ENCODE peak calls at places on chromosome 4, in six cellular contexts. One of them, this sample, is unnamed.

GRCh38 chr4:83644677-83645639 is 109.0 kb downstream of the GPAT3 start:
- DNase-seq in ovary: no peak
- DNase-seq in tibial nerve: no peak
- DNase-seq in SK-N-SH: peak; percentile 41
- DNase-seq in suprapubic skin: no peak
- DNase-seq in GM12878: peak; percentile 28
- DNase-seq in this sample: no peak

GRCh38 chr4:168101026-168101425 is 8.7 kb downstream of the ANXA10 start:
- DNase-seq in ovary: no peak
- DNase-seq in tibial nerve: no peak
- DNase-seq in SK-N-SH: no peak
- DNase-seq in suprapubic skin: no peak
- DNase-seq in GM12878: no peak
- DNase-seq in this sample: no peak

GRCh38 chr4:82797591-82798081 is 960 bp downstream of the SCD5 start:
- DNase-seq in ovary: peak; percentile 53
- DNase-seq in tibial nerve: no peak
- DNase-seq in SK-N-SH: peak; percentile 75
- DNase-seq in suprapubic skin: no peak
- DNase-seq in GM12878: no peak
- DNase-seq in this sample: peak; percentile 16

GRCh38 chr4:178333355-178333754 is 891.1 kb upstream of the AGA start:
- DNase-seq in ovary: no peak
- DNase-seq in tibial nerve: no peak
- DNase-seq in SK-N-SH: no peak
- DNase-seq in suprapubic skin: no peak
- DNase-seq in GM12878: no peak
- DNase-seq in this sample: no peak

GRCh38 chr4:123750044-123750443 is 353.4 kb downstream of the SPRY1 start:
- DNase-seq in ovary: no peak
- DNase-seq in tibial nerve: no peak
- DNase-seq in SK-N-SH: no peak
- DNase-seq in suprapubic skin: no peak
- DNase-seq in GM12878: no peak
- DNase-seq in this sample: no peak

GRCh38 chr4:102569200-102569599 is 68.0 kb downstream of the NFKB1 start:
- DNase-seq in ovary: no peak
- DNase-seq in tibial nerve: no peak
- DNase-seq in SK-N-SH: no peak
- DNase-seq in suprapubic skin: no peak
- DNase-seq in GM12878: no peak
- DNase-seq in this sample: no peak

GRCh38 chr4:174069848-174070330 is 213.6 kb downstream of the FBXO8 start:
- DNase-seq in ovary: no peak
- DNase-seq in tibial nerve: no peak
- DNase-seq in SK-N-SH: peak; percentile 69
- DNase-seq in suprapubic skin: no peak
- DNase-seq in GM12878: no peak
- DNase-seq in this sample: no peak

GRCh38 chr4:174522183-174523002 is at the start of gene HPGD:
- DNase-seq in ovary: no peak
- DNase-seq in tibial nerve: no peak
- DNase-seq in SK-N-SH: peak; percentile 66
- DNase-seq in suprapubic skin: peak; percentile 90
- DNase-seq in GM12878: no peak
- DNase-seq in this sample: peak; percentile 81

GRCh38 chr4:128831526-128832252 is 22.2 kb downstream of the JADE1 start:
- DNase-seq in ovary: peak; percentile 1
- DNase-seq in tibial nerve: no peak
- DNase-seq in SK-N-SH: peak; percentile 32
- DNase-seq in suprapubic skin: no peak
- DNase-seq in GM12878: no peak
- DNase-seq in this sample: no peak

GRCh38 chr4:173182403-173182802 is 13.8 kb downstream of the GALNT7 start:
- DNase-seq in ovary: no peak
- DNase-seq in tibial nerve: no peak
- DNase-seq in SK-N-SH: no peak
- DNase-seq in suprapubic skin: no peak
- DNase-seq in GM12878: no peak
- DNase-seq in this sample: no peak

GRCh38 chr4:6582889-6583504 is 8.0 kb downstream of the MAN2B2 start:
- DNase-seq in ovary: no peak
- DNase-seq in tibial nerve: no peak
- DNase-seq in SK-N-SH: peak; percentile 62
- DNase-seq in suprapubic skin: no peak
- DNase-seq in GM12878: peak; percentile 2
- DNase-seq in this sample: no peak

GRCh38 chr4:664713-665231 is 9.3 kb downstream of the ATP5ME start:
- DNase-seq in ovary: peak; percentile 14
- DNase-seq in tibial nerve: no peak
- DNase-seq in SK-N-SH: no peak
- DNase-seq in suprapubic skin: peak; percentile 57
- DNase-seq in GM12878: no peak
- DNase-seq in this sample: no peak

GRCh38 chr4:153207561-153207960 is 3.3 kb downstream of the TRIM2 start:
- DNase-seq in ovary: peak; percentile 34
- DNase-seq in tibial nerve: no peak
- DNase-seq in SK-N-SH: peak; percentile 51
- DNase-seq in suprapubic skin: no peak
- DNase-seq in GM12878: no peak
- DNase-seq in this sample: peak; percentile 70

GRCh38 chr4:24559889-24560288 is 24.5 kb downstream of the DHX15 start:
- DNase-seq in ovary: no peak
- DNase-seq in tibial nerve: no peak
- DNase-seq in SK-N-SH: no peak
- DNase-seq in suprapubic skin: no peak
- DNase-seq in GM12878: no peak
- DNase-seq in this sample: no peak

GRCh38 chr4:151830168-151830567 is 69.4 kb upstream of the GATB start:
- DNase-seq in ovary: no peak
- DNase-seq in tibial nerve: no peak
- DNase-seq in SK-N-SH: no peak
- DNase-seq in suprapubic skin: no peak
- DNase-seq in GM12878: no peak
- DNase-seq in this sample: no peak

GRCh38 chr4:184816962-184817361 is 8.8 kb downstream of the ACSL1 start:
- DNase-seq in ovary: no peak
- DNase-seq in tibial nerve: no peak
- DNase-seq in SK-N-SH: no peak
- DNase-seq in suprapubic skin: no peak
- DNase-seq in GM12878: no peak
- DNase-seq in this sample: no peak

GRCh38 chr4:41940834-41941233 is 5.6 kb downstream of the TMEM33 start:
- DNase-seq in ovary: no peak
- DNase-seq in tibial nerve: no peak
- DNase-seq in SK-N-SH: no peak
- DNase-seq in suprapubic skin: no peak
- DNase-seq in GM12878: no peak
- DNase-seq in this sample: no peak

GRCh38 chr4:146510942-146511341 is 10.8 kb downstream of the SLC10A7 start:
- DNase-seq in ovary: no peak
- DNase-seq in tibial nerve: no peak
- DNase-seq in SK-N-SH: no peak
- DNase-seq in suprapubic skin: no peak
- DNase-seq in GM12878: no peak
- DNase-seq in this sample: no peak

GRCh38 chr4:143097751-143098150 is 87.0 kb upstream of the USP38 start:
- DNase-seq in ovary: no peak
- DNase-seq in tibial nerve: no peak
- DNase-seq in SK-N-SH: no peak
- DNase-seq in suprapubic skin: no peak
- DNase-seq in GM12878: no peak
- DNase-seq in this sample: no peak

GRCh38 chr4:126738926-126739325 is 893.8 kb upstream of the INTU start:
- DNase-seq in ovary: no peak
- DNase-seq in tibial nerve: no peak
- DNase-seq in SK-N-SH: no peak
- DNase-seq in suprapubic skin: no peak
- DNase-seq in GM12878: no peak
- DNase-seq in this sample: no peak

GRCh38 chr4:140963883-140964282 is 169.4 kb downstream of the RNF150 start:
- DNase-seq in ovary: no peak
- DNase-seq in tibial nerve: no peak
- DNase-seq in SK-N-SH: no peak
- DNase-seq in suprapubic skin: no peak
- DNase-seq in GM12878: no peak
- DNase-seq in this sample: no peak

GRCh38 chr4:22778547-22779163 is 85.9 kb downstream of the GBA3 start:
- DNase-seq in ovary: no peak
- DNase-seq in tibial nerve: no peak
- DNase-seq in SK-N-SH: no peak
- DNase-seq in suprapubic skin: no peak
- DNase-seq in GM12878: no peak
- DNase-seq in this sample: no peak

GRCh38 chr4:182680196-182680771 is 236.9 kb downstream of the DCTD start:
- DNase-seq in ovary: no peak
- DNase-seq in tibial nerve: no peak
- DNase-seq in SK-N-SH: no peak
- DNase-seq in suprapubic skin: no peak
- DNase-seq in GM12878: no peak
- DNase-seq in this sample: no peak

GRCh38 chr4:180827610-180828009 is 1415.6 kb upstream of the TENM3 start:
- DNase-seq in ovary: no peak
- DNase-seq in tibial nerve: no peak
- DNase-seq in SK-N-SH: no peak
- DNase-seq in suprapubic skin: no peak
- DNase-seq in GM12878: no peak
- DNase-seq in this sample: no peak

GRCh38 chr4:16727218-16727617 is 171.2 kb downstream of the LDB2 start:
- DNase-seq in ovary: no peak
- DNase-seq in tibial nerve: no peak
- DNase-seq in SK-N-SH: no peak
- DNase-seq in suprapubic skin: no peak
- DNase-seq in GM12878: no peak
- DNase-seq in this sample: no peak

GRCh38 chr4:7070729-7071511 is 3.1 kb upstream of the GRPEL1 start:
- DNase-seq in ovary: peak; percentile 81
- DNase-seq in tibial nerve: peak; percentile 69
- DNase-seq in SK-N-SH: peak; percentile 78
- DNase-seq in suprapubic skin: peak; percentile 88
- DNase-seq in GM12878: peak; percentile 45
- DNase-seq in this sample: peak; percentile 91

GRCh38 chr4:24690436-24690835 is 104.9 kb upstream of the SOD3 start:
- DNase-seq in ovary: no peak
- DNase-seq in tibial nerve: no peak
- DNase-seq in SK-N-SH: no peak
- DNase-seq in suprapubic skin: no peak
- DNase-seq in GM12878: no peak
- DNase-seq in this sample: no peak

GRCh38 chr4:169410839-169411770 is 140.3 kb upstream of the SH3RF1 start:
- DNase-seq in ovary: no peak
- DNase-seq in tibial nerve: no peak
- DNase-seq in SK-N-SH: peak; percentile 10
- DNase-seq in suprapubic skin: no peak
- DNase-seq in GM12878: peak; percentile 93
- DNase-seq in this sample: peak; percentile 18

GRCh38 chr4:7218686-7219085 is 26.3 kb downstream of the SORCS2 start:
- DNase-seq in ovary: no peak
- DNase-seq in tibial nerve: no peak
- DNase-seq in SK-N-SH: no peak
- DNase-seq in suprapubic skin: no peak
- DNase-seq in GM12878: no peak
- DNase-seq in this sample: no peak

GRCh38 chr4:39348371-39349265 is 17.5 kb downstream of the RFC1 start:
- DNase-seq in ovary: no peak
- DNase-seq in tibial nerve: no peak
- DNase-seq in SK-N-SH: no peak
- DNase-seq in suprapubic skin: no peak
- DNase-seq in GM12878: no peak
- DNase-seq in this sample: no peak

GRCh38 chr4:66539745-66540144 is 869.5 kb upstream of the EPHA5 start:
- DNase-seq in ovary: no peak
- DNase-seq in tibial nerve: no peak
- DNase-seq in SK-N-SH: no peak
- DNase-seq in suprapubic skin: no peak
- DNase-seq in GM12878: no peak
- DNase-seq in this sample: no peak

GRCh38 chr4:142314686-142315085 is 531.4 kb downstream of the INPP4B start:
- DNase-seq in ovary: no peak
- DNase-seq in tibial nerve: no peak
- DNase-seq in SK-N-SH: no peak
- DNase-seq in suprapubic skin: no peak
- DNase-seq in GM12878: no peak
- DNase-seq in this sample: peak; percentile 64

GRCh38 chr4:37453361-37454262 is 209.1 kb downstream of the NWD2 start:
- DNase-seq in ovary: no peak
- DNase-seq in tibial nerve: peak; percentile 15
- DNase-seq in SK-N-SH: peak; percentile 74
- DNase-seq in suprapubic skin: peak; percentile 65
- DNase-seq in GM12878: no peak
- DNase-seq in this sample: peak; percentile 81
- H3K27ac ChIP-seq in ovary: no peak overlapping the region
- H3K27ac ChIP-seq in tibial nerve: no peak overlapping the region
- H3K27ac ChIP-seq in SK-N-SH: no peak overlapping the region
- H3K27ac ChIP-seq in suprapubic skin: no peak overlapping the region
- H3K27ac ChIP-seq in GM12878: no peak overlapping the region
- H3K27ac ChIP-seq in this sample: peak overlapping the region; percentile 86

GRCh38 chr4:15526924-15527592 is 57.4 kb downstream of the CC2D2A start:
- DNase-seq in ovary: no peak
- DNase-seq in tibial nerve: no peak
- DNase-seq in SK-N-SH: no peak
- DNase-seq in suprapubic skin: no peak
- DNase-seq in GM12878: no peak
- DNase-seq in this sample: no peak
- TF ChIP-seq EP300 in ovary: no peak
- TF ChIP-seq EP300 in tibial nerve: no peak
- TF ChIP-seq EP300 in SK-N-SH: no peak
- TF ChIP-seq EP300 in suprapubic skin: no peak
- TF ChIP-seq EP300 in GM12878: no peak
- TF ChIP-seq EP300 in this sample: no peak

DNA sequence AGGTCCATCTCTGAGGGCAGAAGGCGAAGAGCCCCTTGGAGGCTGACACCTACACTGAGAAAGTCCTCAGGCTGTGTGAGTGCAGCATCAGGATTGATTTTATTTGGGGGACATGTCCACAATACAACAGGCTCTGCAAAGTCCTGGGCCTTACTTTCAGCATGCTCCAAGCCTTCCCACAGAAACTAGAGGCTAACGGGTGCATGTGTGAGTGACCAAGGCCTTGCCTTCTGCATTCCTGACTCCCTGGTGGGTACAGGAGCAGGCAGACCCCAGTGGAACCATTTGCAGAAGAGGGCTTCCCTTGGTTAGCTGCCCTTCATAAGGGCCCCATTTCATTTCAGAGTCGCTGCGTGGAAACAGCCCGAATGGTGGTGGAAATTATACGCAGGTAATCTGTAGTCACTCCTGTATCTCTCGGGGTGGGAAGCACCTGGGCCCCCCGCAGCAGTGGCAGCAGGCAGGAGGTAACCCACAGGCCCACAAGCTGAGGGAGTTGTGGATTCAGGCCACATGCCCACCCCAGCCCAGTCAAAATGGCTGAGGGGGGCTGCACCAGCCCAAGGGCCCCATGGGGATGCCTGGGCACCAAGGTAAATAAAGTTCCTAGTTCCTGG is 37.7 kb downstream of the NSG1 start:
- DNase-seq in ovary: no peak
- DNase-seq in tibial nerve: no peak
- DNase-seq in SK-N-SH: no peak
- DNase-seq in suprapubic skin: no peak
- DNase-seq in GM12878: no peak
- DNase-seq in this sample: no peak
- H3K36me3 ChIP-seq in ovary: no peaks in the 10 kb centered on the region
- H3K36me3 ChIP-seq in tibial nerve: peaks cover 81% of the 10 kb centered on the region
- H3K36me3 ChIP-seq in SK-N-SH: peaks cover 4% of the 10 kb centered on the region
- H3K36me3 ChIP-seq in suprapubic skin: peaks cover 55% of the 10 kb centered on the region
- H3K36me3 ChIP-seq in GM12878: peaks cover 4% of the 10 kb centered on the region
- H3K36me3 ChIP-seq in this sample: no peaks in the 10 kb centered on the region

GRCh38 chr4:54092405-54092759 is 7.6 kb upstream of the GSX2 start:
- DNase-seq in ovary: no peak
- DNase-seq in tibial nerve: no peak
- DNase-seq in SK-N-SH: no peak
- DNase-seq in suprapubic skin: no peak
- DNase-seq in GM12878: no peak
- DNase-seq in this sample: no peak
- H3K27ac ChIP-seq in ovary: no peak overlapping the region
- H3K27ac ChIP-seq in tibial nerve: no peak overlapping the region
- H3K27ac ChIP-seq in SK-N-SH: no peak overlapping the region
- H3K27ac ChIP-seq in suprapubic skin: no peak overlapping the region
- H3K27ac ChIP-seq in GM12878: no peak overlapping the region
- H3K27ac ChIP-seq in this sample: no peak overlapping the region